ENCODE peak calls at places on chromosomes 7 and 10, in seven cellular contexts. Q, H, E, I, V, K and L are unnamed samples.

GRCh38 chr10:33279276-33279675 is 55.2 kb downstream of the NRP1 start:
- DNase-seq in Q (no peak), H (no peak), E (peak), I (no peak), V (no peak), K (no peak), L (no peak)

GRCh38 chr7:156026076-156027002 is 214.1 kb upstream of the SHH start:
- DNase-seq in Q (no peak), H (peak), E (no peak), I (no peak), V (no peak), K (no peak), L (no peak)

GRCh38 chr10:110069502-110069982 is 61.8 kb downstream of the ADD3 start:
- DNase-seq in Q (no peak), H (no peak), E (no peak), I (no peak), V (no peak), K (no peak), L (no peak)

GRCh38 chr10:95475827-95476481 is 85.2 kb downstream of the SORBS1 start:
- DNase-seq in Q (no peak), H (peak), E (no peak), I (no peak), V (no peak), K (peak), L (no peak)

GRCh38 chr10:17212802-17213204 is 11.3 kb upstream of the TRDMT1 start:
- DNase-seq in Q (no peak), H (no peak), E (no peak), I (no peak), V (no peak), K (no peak), L (no peak)

GRCh38 chr7:2996141-2996540 is 47.5 kb downstream of the CARD11 start:
- DNase-seq in Q (no peak), H (no peak), E (no peak), I (no peak), V (no peak), K (no peak), L (no peak)

GRCh38 chr10:78715435-78715834 is 353.3 kb upstream of the ZMIZ1 start:
- DNase-seq in Q (no peak), H (no peak), E (no peak), I (no peak), V (no peak), K (no peak), L (no peak)

GRCh38 chr10:3265081-3265480 is 92.5 kb upstream of the PITRM1 start:
- DNase-seq in Q (no peak), H (no peak), E (no peak), I (no peak), V (no peak), K (no peak), L (peak)

GRCh38 chr7:84025332-84025927 is 169.2 kb downstream of the SEMA3A start:
- DNase-seq in Q (peak), H (no peak), E (peak), I (no peak), V (no peak), K (peak), L (no peak)

GRCh38 chr10:124601016-124601415 is 139.4 kb downstream of the LHPP start:
- DNase-seq in Q (no peak), H (no peak), E (no peak), I (no peak), V (no peak), K (no peak), L (no peak)

GRCh38 chr7:149004405-149005370 is 23.6 kb downstream of the PDIA4 start:
- DNase-seq in Q (no peak), H (no peak), E (no peak), I (no peak), V (no peak), K (no peak), L (no peak)

GRCh38 chr7:116231543-116232401 is 21.4 kb downstream of the TES start:
- DNase-seq in Q (no peak), H (no peak), E (peak), I (no peak), V (no peak), K (peak), L (no peak)

GRCh38 chr7:32298403-32299132 is 191.6 kb downstream of the LSM5 start:
- DNase-seq in Q (no peak), H (no peak), E (no peak), I (peak), V (no peak), K (no peak), L (peak)

GRCh38 chr10:121536271-121536918 is 61.8 kb downstream of the FGFR2 start:
- DNase-seq in Q (no peak), H (no peak), E (peak), I (no peak), V (no peak), K (no peak), L (no peak)

GRCh38 chr7:30698481-30698880 is 16.2 kb upstream of the CRHR2 start:
- DNase-seq in Q (no peak), H (no peak), E (no peak), I (peak), V (no peak), K (no peak), L (no peak)

GRCh38 chr7:128737867-128738390 is 1.2 kb upstream of the CALU start:
- DNase-seq in Q (peak), H (no peak), E (peak), I (no peak), V (no peak), K (peak), L (no peak)

GRCh38 chr7:106417273-106417902 is 132.6 kb upstream of the NAMPT start:
- DNase-seq in Q (no peak), H (no peak), E (peak), I (no peak), V (no peak), K (peak), L (no peak)

GRCh38 chr10:65340340-65340739 is 1585.5 kb upstream of the LRRTM3 start:
- DNase-seq in Q (no peak), H (no peak), E (no peak), I (no peak), V (no peak), K (peak), L (no peak)

GRCh38 chr10:79226391-79227245 is 120.7 kb upstream of the PPIF start:
- DNase-seq in Q (no peak), H (no peak), E (no peak), I (no peak), V (no peak), K (no peak), L (no peak)

GRCh38 chr10:133379152-133379800 is at the start of gene PAOX:
- DNase-seq in Q (peak), H (peak), E (peak), I (peak), V (peak), K (no peak), L (peak)

GRCh38 chr7:30433082-30433481 is 45.5 kb downstream of the NOD1 start:
- DNase-seq in Q (peak), H (peak), E (peak), I (peak), V (no peak), K (no peak), L (no peak)

GRCh38 chr7:1244701-1245526 is 12.2 kb downstream of the UNCX start:
- DNase-seq in Q (no peak), H (no peak), E (no peak), I (no peak), V (no peak), K (no peak), L (no peak)

GRCh38 chr7:463362-464176 is 56.1 kb downstream of the PDGFA start:
- DNase-seq in Q (no peak), H (no peak), E (no peak), I (peak), V (no peak), K (no peak), L (no peak)

GRCh38 chr7:104973909-104974415 is 40.0 kb upstream of the KMT2E start:
- DNase-seq in Q (peak), H (no peak), E (peak), I (no peak), V (no peak), K (no peak), L (no peak)

GRCh38 chr7:116672596-116673503 is 854 bp downstream of the MET start:
- DNase-seq in Q (peak), H (peak), E (peak), I (peak), V (no peak), K (peak), L (peak)

GRCh38 chr7:2269468-2270460 is 27.7 kb downstream of the NUDT1 start:
- DNase-seq in Q (peak), H (no peak), E (peak), I (peak), V (no peak), K (peak), L (peak)

GRCh38 chr10:78502208-78502943 is 468.7 kb downstream of the RPS24 start:
- DNase-seq in Q (peak), H (no peak), E (peak), I (no peak), V (no peak), K (peak), L (no peak)